ENCODE peak calls at places on chromosome 10, in four cellular contexts. One of them, this sample, is unnamed.

GRCh38 chr10:17084989-17085725 is 44.5 kb downstream of the CUBN start:
- DNase-seq in hepatic stellate cell: no peak
- DNase-seq in T follicular helper cell: no peak
- DNase-seq in OCI-M1: no peak
- DNase-seq in this sample: no peak

GRCh38 chr10:99782447-99783286 is at the start of gene ABCC2:
- DNase-seq in hepatic stellate cell: no peak
- DNase-seq in T follicular helper cell: no peak
- DNase-seq in OCI-M1: no peak
- DNase-seq in this sample: no peak

GRCh38 chr10:3048114-3049019 is 19.0 kb upstream of the PFKP start:
- DNase-seq in hepatic stellate cell: peak
- DNase-seq in T follicular helper cell: no peak
- DNase-seq in OCI-M1: no peak
- DNase-seq in this sample: no peak

GRCh38 chr10:46524471-46525176 is 31.8 kb downstream of the GPRIN2 start:
- DNase-seq in hepatic stellate cell: peak
- DNase-seq in T follicular helper cell: no peak
- DNase-seq in OCI-M1: peak
- DNase-seq in this sample: no peak

GRCh38 chr10:72875250-72876055 is 18.1 kb upstream of the OIT3 start:
- DNase-seq in hepatic stellate cell: no peak
- DNase-seq in T follicular helper cell: no peak
- DNase-seq in OCI-M1: peak
- DNase-seq in this sample: no peak

GRCh38 chr10:98376485-98376884 is 38.5 kb downstream of the PYROXD2 start:
- DNase-seq in hepatic stellate cell: no peak
- DNase-seq in T follicular helper cell: no peak
- DNase-seq in OCI-M1: no peak
- DNase-seq in this sample: no peak

GRCh38 chr10:95288273-95288672 is 2.5 kb downstream of the PDLIM1 start:
- DNase-seq in hepatic stellate cell: no peak
- DNase-seq in T follicular helper cell: no peak
- DNase-seq in OCI-M1: no peak
- DNase-seq in this sample: no peak

GRCh38 chr10:32937824-32938482 is 20.1 kb downstream of the ITGB1 start:
- DNase-seq in hepatic stellate cell: no peak
- DNase-seq in T follicular helper cell: no peak
- DNase-seq in OCI-M1: peak
- DNase-seq in this sample: no peak

GRCh38 chr10:34449836-34450235 is 365.3 kb downstream of the PARD3 start:
- DNase-seq in hepatic stellate cell: no peak
- DNase-seq in T follicular helper cell: no peak
- DNase-seq in OCI-M1: no peak
- DNase-seq in this sample: no peak

GRCh38 chr10:45428611-45429510 is 54.8 kb downstream of the ALOX5 start:
- DNase-seq in hepatic stellate cell: no peak
- DNase-seq in T follicular helper cell: no peak
- DNase-seq in OCI-M1: no peak
- DNase-seq in this sample: peak

GRCh38 chr10:54139819-54140428 is 661.1 kb downstream of the PCDH15 start:
- DNase-seq in hepatic stellate cell: no peak
- DNase-seq in T follicular helper cell: no peak
- DNase-seq in OCI-M1: peak
- DNase-seq in this sample: no peak

GRCh38 chr10:57849726-57850357 is 417.9 kb downstream of the IPMK start:
- DNase-seq in hepatic stellate cell: no peak
- DNase-seq in T follicular helper cell: no peak
- DNase-seq in OCI-M1: peak
- DNase-seq in this sample: no peak

GRCh38 chr10:52213511-52213831 is 100.6 kb upstream of the DKK1 start:
- DNase-seq in hepatic stellate cell: peak
- DNase-seq in T follicular helper cell: no peak
- DNase-seq in OCI-M1: no peak
- DNase-seq in this sample: no peak

GRCh38 chr10:1020966-1021365 is 4.7 kb downstream of the IDI2 start:
- DNase-seq in hepatic stellate cell: no peak
- DNase-seq in T follicular helper cell: no peak
- DNase-seq in OCI-M1: no peak
- DNase-seq in this sample: no peak

GRCh38 chr10:129517680-129518057 is 50.6 kb downstream of the MGMT start:
- DNase-seq in hepatic stellate cell: no peak
- DNase-seq in T follicular helper cell: no peak
- DNase-seq in OCI-M1: no peak
- DNase-seq in this sample: no peak

GRCh38 chr10:33661580-33662269 is 327.3 kb upstream of the NRP1 start:
- DNase-seq in hepatic stellate cell: peak
- DNase-seq in T follicular helper cell: no peak
- DNase-seq in OCI-M1: peak
- DNase-seq in this sample: peak

GRCh38 chr10:86952106-86952505 is 5.3 kb downstream of the MMRN2 start:
- DNase-seq in hepatic stellate cell: no peak
- DNase-seq in T follicular helper cell: no peak
- DNase-seq in OCI-M1: no peak
- DNase-seq in this sample: no peak